ENCODE peak calls at places on chromosome 17, in eight cellular contexts. F is mesendoderm, N is neuronal stem cell, K is fibroblast of lung, C is SK-N-SH, I is neural progenitor cell, L is keratinocyte, O is IMR-90. R is an unnamed sample.

GRCh38 chr17:5329784-5330557 is 47.9 kb downstream of the RABEP1 start:
- DNase-seq in F (no peak), N (no peak), K (peak; percentile 25), C (no peak), I (no peak), L (no peak), O (peak; percentile 11), R (no peak)

GRCh38 chr17:45248132-45248936 is 13.6 kb downstream of the SPATA32 start:
- DNase-seq in F (peak; percentile 81), N (peak; percentile 47), K (peak; percentile 24), C (no peak), I (peak; percentile 81), L (no peak), O (no peak), R (peak; percentile 90)

GRCh38 chr17:78933959-78934568 is 8.9 kb upstream of the TIMP2 start:
- DNase-seq in F (peak; percentile 76), N (peak; percentile 72), K (peak; percentile 99), C (peak; percentile 86), I (peak; percentile 89), L (no peak), O (peak; percentile 100), R (peak; percentile 97)

GRCh38 chr17:59807892-59808509 is 84.7 kb downstream of the TUBD1 start:
- DNase-seq in F (no peak), N (no peak), K (peak; percentile 57), C (no peak), I (no peak), L (no peak), O (no peak), R (no peak)

GRCh38 chr17:51427259-51428255 is 167.2 kb downstream of the UTP18 start:
- DNase-seq in F (no peak), N (no peak), K (no peak), C (peak; percentile 42), I (no peak), L (no peak), O (no peak), R (no peak)

GRCh38 chr17:58415371-58416055 is 1.8 kb downstream of the RNF43 start:
- DNase-seq in F (peak; percentile 20), N (no peak), K (no peak), C (peak; percentile 11), I (peak; percentile 52), L (no peak), O (no peak), R (no peak)

GRCh38 chr17:309361-309888 is 43.2 kb downstream of the RPH3AL start:
- DNase-seq in F (peak; percentile 85), N (peak; percentile 68), K (peak; percentile 29), C (peak; percentile 86), I (peak; percentile 78), L (no peak), O (no peak), R (peak; percentile 70)

GRCh38 chr17:20008242-20009051 is 712 bp upstream of the SPECC1 start:
- DNase-seq in F (peak; percentile 53), N (no peak), K (peak; percentile 25), C (peak; percentile 66), I (peak; percentile 54), L (no peak), O (no peak), R (no peak)

GRCh38 chr17:59366040-59366757 is 34.7 kb downstream of the YPEL2 start:
- DNase-seq in F (peak; percentile 98), N (peak; percentile 69), K (peak; percentile 71), C (no peak), I (peak; percentile 91), L (no peak), O (no peak), R (no peak)

GRCh38 chr17:15112881-15113617 is 152.1 kb downstream of the PMP22 start:
- DNase-seq in F (no peak), N (no peak), K (no peak), C (no peak), I (no peak), L (no peak), O (peak; percentile 28), R (no peak)

GRCh38 chr17:81245665-81246342 is 6.7 kb downstream of the NDUFAF8 start:
- DNase-seq in F (no peak), N (no peak), K (no peak), C (no peak), I (no peak), L (no peak), O (no peak), R (peak; percentile 74)

GRCh38 chr17:41792835-41793748 is 6.6 kb upstream of the JUP start:
- DNase-seq in F (peak; percentile 90), N (no peak), K (peak; percentile 76), C (peak; percentile 19), I (peak; percentile 31), L (peak; percentile 77), O (peak; percentile 60), R (peak; percentile 94)

GRCh38 chr17:27247071-27247957 is 46.6 kb upstream of the WSB1 start:
- DNase-seq in F (peak; percentile 14), N (no peak), K (peak; percentile 71), C (no peak), I (no peak), L (no peak), O (peak; percentile 85), R (peak; percentile 85)

GRCh38 chr17:74089869-74090464 is 113.5 kb upstream of the RPL38 start:
- DNase-seq in F (peak; percentile 94), N (peak; percentile 48), K (peak; percentile 20), C (peak; percentile 63), I (peak; percentile 78), L (peak; percentile 35), O (no peak), R (no peak)

GRCh38 chr17:10127819-10128375 is 70.5 kb downstream of the GAS7 start:
- DNase-seq in F (peak; percentile 77), N (no peak), K (peak; percentile 92), C (no peak), I (peak; percentile 73), L (no peak), O (peak; percentile 99), R (peak; percentile 87)

GRCh38 chr17:1462164-1463112 is 6.4 kb upstream of the CRK start:
- DNase-seq in F (no peak), N (no peak), K (peak; percentile 60), C (no peak), I (no peak), L (no peak), O (no peak), R (no peak)

GRCh38 chr17:1714488-1714979 is 4.4 kb upstream of the TLCD2 start:
- DNase-seq in F (peak; percentile 98), N (peak; percentile 92), K (peak; percentile 97), C (peak; percentile 63), I (peak; percentile 96), L (no peak), O (peak; percentile 97), R (peak; percentile 99)

GRCh38 chr17:37026534-37026875 is 77.8 kb downstream of the AATF start:
- DNase-seq in F (no peak), N (no peak), K (no peak), C (no peak), I (no peak), L (no peak), O (no peak), R (no peak)

GRCh38 chr17:28211811-28212210 is 107.2 kb upstream of the TMEM97 start:
- DNase-seq in F (no peak), N (no peak), K (no peak), C (no peak), I (no peak), L (no peak), O (no peak), R (no peak)

GRCh38 chr17:45305532-45306087 is 11.2 kb downstream of the MAP3K14 start:
- DNase-seq in F (no peak), N (no peak), K (peak; percentile 79), C (no peak), I (no peak), L (no peak), O (peak; percentile 74), R (no peak)

DNA sequence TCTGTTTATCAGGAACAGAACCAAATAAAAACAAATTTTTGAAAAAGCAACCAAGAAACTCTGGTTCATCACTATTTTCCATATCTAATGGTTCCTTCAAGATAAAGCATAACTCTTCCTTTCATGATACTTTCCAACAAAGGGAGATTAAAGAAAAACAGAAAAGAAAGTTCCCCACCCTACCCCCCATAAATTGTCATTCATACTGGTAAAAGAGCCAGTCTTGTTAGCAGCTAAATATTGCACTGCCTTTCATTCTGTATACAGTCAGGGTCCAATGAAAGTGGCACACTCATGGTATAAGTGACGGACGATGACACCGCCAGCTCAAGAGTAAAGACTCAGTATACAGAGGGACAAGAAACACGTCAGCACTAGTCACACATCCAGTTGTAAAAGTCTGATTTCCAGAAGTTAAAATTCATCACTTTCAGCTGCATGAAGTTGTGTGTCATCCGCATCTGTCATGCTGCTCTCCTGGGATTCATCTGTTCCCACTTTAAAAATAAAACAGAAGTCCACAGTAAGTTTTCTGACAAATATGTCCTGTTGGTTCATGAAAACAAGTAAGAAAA is 68.5 kb downstream of the CDC27 start:
- DNase-seq in F (no peak), N (no peak), K (peak; percentile 64), C (no peak), I (no peak), L (no peak), O (peak; percentile 77), R (no peak)
- H3K9ac ChIP-seq in F (no peak overlapping the region), N (no peak overlapping the region), K (no peak overlapping the region), C (no peak overlapping the region), I (no peak overlapping the region), L (no peak overlapping the region), O (no peak overlapping the region), R (no peak overlapping the region)

GRCh38 chr17:47989159-47989558 is 18.2 kb downstream of the CDK5RAP3 start:
- DNase-seq in F (no peak), N (no peak), K (no peak), C (no peak), I (no peak), L (no peak), O (no peak), R (no peak)
- H3K4me1 ChIP-seq in F (peaks cover 16% of the 10 kb centered on the region), N (peaks cover 64% of the 10 kb centered on the region), K (peaks cover 2% of the 10 kb centered on the region), C (peaks cover 59% of the 10 kb centered on the region), I (peaks cover 87% of the 10 kb centered on the region), L (no peaks in the 10 kb centered on the region), O (peaks cover 9% of the 10 kb centered on the region), R (no peaks in the 10 kb centered on the region)

DNA sequence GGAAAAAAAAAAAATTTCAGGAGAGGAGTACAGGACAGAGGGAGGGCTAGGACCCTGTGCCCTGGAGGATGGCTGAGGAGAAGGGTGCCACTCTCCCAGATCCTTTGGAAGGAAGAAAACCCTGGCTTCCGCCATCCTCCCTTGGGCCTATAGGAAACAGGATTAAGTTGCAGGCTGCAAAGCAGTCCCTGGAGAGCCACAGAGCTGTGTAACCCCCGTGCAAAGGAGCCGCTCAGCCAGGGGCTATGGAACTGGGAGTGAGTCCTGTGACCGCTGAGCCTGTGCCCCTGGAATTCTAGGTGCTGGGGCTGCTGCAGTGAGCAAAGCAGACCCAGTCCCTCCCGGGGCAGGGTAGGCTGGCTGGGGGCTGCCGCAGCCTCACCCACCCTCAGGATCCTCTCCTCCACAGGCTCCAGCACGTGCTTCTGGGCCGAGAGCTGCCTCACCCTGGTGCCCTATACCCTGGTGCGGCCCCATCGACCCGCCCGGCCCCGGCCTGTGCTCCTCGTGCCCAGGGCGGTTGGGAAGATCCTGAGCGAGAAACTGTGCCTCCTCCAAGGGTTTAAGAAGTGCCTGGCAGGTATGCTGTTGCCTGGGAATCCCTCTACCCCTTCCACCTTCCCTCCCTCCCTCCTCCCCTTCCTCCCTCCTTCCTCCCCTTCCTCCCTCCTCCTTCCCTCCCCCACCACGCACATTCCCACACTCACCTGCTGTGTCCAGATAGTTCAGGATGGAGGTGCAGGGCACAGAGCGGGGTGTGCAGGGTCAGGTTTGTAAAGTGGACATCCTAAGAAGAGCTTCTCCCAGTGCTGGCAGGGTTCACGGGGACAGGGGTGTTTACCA is 15.3 kb downstream of the SGSH start:
- DNase-seq in F (no peak), N (no peak), K (no peak), C (no peak), I (no peak), L (no peak), O (no peak), R (no peak)
- H3K9ac ChIP-seq in F (no peak overlapping the region), N (peak overlapping the region; percentile 16), K (no peak overlapping the region), C (no peak overlapping the region), I (no peak overlapping the region), L (no peak overlapping the region), O (no peak overlapping the region), R (no peak overlapping the region)

GRCh38 chr17:82295472-82295814 is 21.9 kb upstream of the CSNK1D start:
- DNase-seq in F (no peak), N (no peak), K (no peak), C (no peak), I (no peak), L (no peak), O (no peak), R (no peak)
- H3K4me1 ChIP-seq in F (no peaks in the 10 kb centered on the region), N (peaks cover 10% of the 10 kb centered on the region), K (peaks cover 17% of the 10 kb centered on the region), C (peaks cover 37% of the 10 kb centered on the region), I (peaks cover 14% of the 10 kb centered on the region), L (peaks cover 36% of the 10 kb centered on the region), O (peaks cover 23% of the 10 kb centered on the region), R (peaks cover 24% of the 10 kb centered on the region)

R was measured in kidney.